ENCODE peak calls at places on chromosomes 11 and 22, in four cellular contexts. U, M, H and K are unnamed samples.

GRCh38 chr22:42299586-42300285 is 29.3 kb upstream of the TCF20 start:
- DNase-seq in U (peak; percentile 48), M (peak; percentile 84), H (no peak), K (no peak)

GRCh38 chr11:86608251-86608799 is 64.1 kb downstream of the ME3 start:
- DNase-seq in H (peak; percentile 73), U (peak; percentile 75), M (peak; percentile 82), K (peak; percentile 82)

GRCh38 chr11:61999141-61999975 is 31.9 kb upstream of the FTH1 start:
- DNase-seq in H (no peak), M (no peak), U (no peak), K (no peak)

GRCh38 chr11:74672956-74673895 is 58.0 kb downstream of the CHRDL2 start:
- DNase-seq in U (peak; percentile 59), M (no peak), H (peak; percentile 87), K (no peak)

GRCh38 chr11:45444796-45445195 is 158.7 kb upstream of the SYT13 start:
- DNase-seq in H (no peak), M (no peak), U (no peak), K (no peak)

GRCh38 chr11:7417328-7417727 is 68.0 kb upstream of the OLFML1 start:
- DNase-seq in U (no peak), H (no peak), M (peak; percentile 77), K (no peak)

GRCh38 chr11:20016526-20016925 is 143.7 kb downstream of the DBX1 start:
- DNase-seq in U (no peak), M (no peak), H (no peak), K (no peak)

GRCh38 chr11:27839226-27839913 is 139.1 kb upstream of the BDNF start:
- DNase-seq in M (peak; percentile 52), H (no peak), U (no peak), K (no peak)

GRCh38 chr11:71500601-71501021 is 26.5 kb upstream of the KRTAP5-7 start:
- DNase-seq in H (peak; percentile 67), U (no peak), M (no peak), K (no peak)

GRCh38 chr11:66701432-66702240 is 23.9 kb upstream of the RBM4B start:
- DNase-seq in M (no peak), H (no peak), U (no peak), K (no peak)

GRCh38 chr11:32713496-32713895 is 81.0 kb downstream of the CCDC73 start:
- DNase-seq in U (no peak), H (no peak), M (peak; percentile 38), K (no peak)

GRCh38 chr22:37940698-37941376 is 12.6 kb downstream of the C22orf23 start:
- DNase-seq in U (no peak), H (no peak), M (peak; percentile 30), K (no peak)

GRCh38 chr11:44727114-44727372 is 281 bp downstream of the TSPAN18 start:
- DNase-seq in H (no peak), U (no peak), M (no peak), K (no peak)

GRCh38 chr11:8531982-8532381 is 62.0 kb downstream of the STK33 start:
- DNase-seq in M (no peak), H (no peak), U (no peak), K (no peak)

GRCh38 chr11:10387209-10388083 is 67.6 kb upstream of the AMPD3 start:
- DNase-seq in H (peak; percentile 49), M (no peak), U (peak; percentile 46), K (peak; percentile 87)

GRCh38 chr11:102345923-102346322 is 1.1 kb upstream of the BIRC2 start:
- DNase-seq in H (peak; percentile 51), M (no peak), U (no peak), K (no peak)

GRCh38 chr22:35124674-35125219 is 58.8 kb downstream of the ISX start:
- DNase-seq in U (no peak), H (peak; percentile 42), M (no peak), K (no peak)

GRCh38 chr22:32123657-32124056 is 35.4 kb downstream of the C22orf42 start:
- DNase-seq in M (peak; percentile 81), H (no peak), U (no peak), K (no peak)

GRCh38 chr11:18581825-18582224 is 6.7 kb downstream of the UEVLD start:
- DNase-seq in M (no peak), H (no peak), U (no peak), K (no peak)

GRCh38 chr11:32210601-32211000 is 119.7 kb downstream of the RCN1 start:
- DNase-seq in H (no peak), M (no peak), U (no peak), K (no peak)

GRCh38 chr22:23509571-23510302 is 70.4 kb downstream of the IGLL1 start:
- DNase-seq in M (no peak), U (no peak), H (no peak), K (no peak)

GRCh38 chr11:120128392-120129172 is 9.3 kb downstream of the TRIM29 start:
- DNase-seq in M (no peak), H (no peak), U (peak; percentile 91), K (peak; percentile 94)

GRCh38 chr11:72673284-72673942 is 809 bp downstream of the PDE2A start:
- DNase-seq in M (peak; percentile 65), U (no peak), H (no peak), K (no peak)

GRCh38 chr11:27910186-27910941 is 197.6 kb downstream of the KIF18A start:
- DNase-seq in U (no peak), M (no peak), H (peak; percentile 48), K (no peak)

GRCh38 chr22:30408388-30409101 is 11.7 kb downstream of the SEC14L2 start:
- DNase-seq in M (no peak), H (peak; percentile 94), U (no peak), K (no peak)

DNA sequence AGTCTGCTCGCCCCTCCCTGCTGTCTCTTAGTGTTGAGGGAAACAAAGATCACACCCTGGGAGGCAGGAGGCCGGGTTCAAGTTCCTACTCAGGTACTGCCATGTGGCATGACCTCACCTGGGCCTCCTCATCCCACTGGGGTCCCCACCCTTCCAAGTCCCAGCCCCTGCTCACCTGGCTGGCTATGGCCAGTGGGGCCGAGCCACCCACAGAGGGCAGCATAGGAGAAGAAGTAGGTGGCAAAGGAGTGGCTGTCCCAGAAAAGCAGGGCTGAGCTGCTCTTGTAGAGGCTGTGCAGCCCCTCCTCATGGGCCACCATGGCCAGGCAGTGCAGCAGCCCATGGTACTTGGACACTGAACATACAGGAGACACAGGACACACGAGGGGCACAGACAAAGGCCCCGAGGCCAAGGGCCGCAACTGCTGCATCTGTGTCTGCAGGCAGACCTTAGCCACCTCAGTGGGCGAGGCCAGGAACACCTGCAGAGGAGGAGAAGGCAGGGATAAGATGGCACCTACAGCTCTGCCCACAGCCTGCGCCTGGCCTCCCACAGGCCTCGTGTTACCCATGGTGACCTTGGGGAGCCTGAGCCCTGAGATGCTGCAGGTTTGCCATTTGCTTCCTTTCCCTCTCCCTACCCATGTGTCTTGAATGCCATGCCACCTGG is 50.6 kb upstream of the MPEG1 start:
- DNase-seq in H (no peak), M (peak; percentile 68), U (peak; percentile 36), K (no peak)
- TF ChIP-seq CTCF in H (peak; percentile 73), M (peak; percentile 63), U (peak; percentile 41), K (no peak)

DNA sequence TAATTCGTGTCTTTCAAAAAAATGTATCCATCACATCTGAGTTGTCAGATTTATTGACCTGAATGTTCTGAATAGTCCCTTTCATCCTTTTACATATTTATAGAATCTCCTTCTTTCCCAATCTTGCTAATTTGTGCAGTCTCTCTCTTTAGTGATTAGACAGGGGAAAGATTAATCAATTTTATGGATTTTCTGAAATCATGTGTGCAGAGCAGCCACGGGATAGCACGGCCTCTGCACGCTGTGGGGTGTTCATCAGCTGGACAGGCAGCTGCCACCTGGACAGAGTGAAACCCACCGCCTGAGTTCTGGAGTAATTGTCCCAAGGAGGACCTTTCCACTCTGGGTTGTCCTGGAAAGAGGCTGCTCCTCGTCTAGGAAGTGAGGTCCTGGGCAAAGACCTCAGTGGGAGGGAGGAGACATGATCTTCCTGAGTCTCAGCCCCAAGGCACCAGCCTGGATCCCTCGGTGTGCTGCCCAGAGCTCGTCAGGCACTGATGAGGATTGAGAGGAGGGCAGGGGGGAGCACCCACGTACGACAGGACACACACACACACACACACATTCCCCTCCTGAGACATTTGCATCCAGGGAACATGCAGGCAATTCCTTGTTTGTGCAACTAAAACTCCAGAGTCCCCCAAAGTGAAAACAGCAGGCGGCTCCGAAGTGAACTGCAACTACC is 22.7 kb upstream of the KRTAP5-6 start:
- DNase-seq in M (no peak), H (no peak), U (no peak), K (no peak)
- H3K4me1 ChIP-seq in M (no peaks in the 10 kb centered on the region), H (no peaks in the 10 kb centered on the region), U (no peaks in the 10 kb centered on the region), K (no peaks in the 10 kb centered on the region)

GRCh38 chr11:65404638-65405339 is 17.8 kb upstream of the NEAT1 start:
- DNase-seq in H (no peak), M (no peak), U (no peak), K (no peak)

GRCh38 chr11:65404210-65404609 is 17.8 kb downstream of the FRMD8 start:
- DNase-seq in H (no peak), M (no peak), U (no peak), K (no peak)

GRCh38 chr11:65402790-65403189 is 16.4 kb downstream of the FRMD8 start:
- DNase-seq in H (no peak), U (no peak), M (no peak), K (no peak)

GRCh38 chr11:65401803-65402248 is 15.4 kb downstream of the FRMD8 start:
- DNase-seq in H (no peak), M (no peak), U (no peak), K (no peak)

DNA sequence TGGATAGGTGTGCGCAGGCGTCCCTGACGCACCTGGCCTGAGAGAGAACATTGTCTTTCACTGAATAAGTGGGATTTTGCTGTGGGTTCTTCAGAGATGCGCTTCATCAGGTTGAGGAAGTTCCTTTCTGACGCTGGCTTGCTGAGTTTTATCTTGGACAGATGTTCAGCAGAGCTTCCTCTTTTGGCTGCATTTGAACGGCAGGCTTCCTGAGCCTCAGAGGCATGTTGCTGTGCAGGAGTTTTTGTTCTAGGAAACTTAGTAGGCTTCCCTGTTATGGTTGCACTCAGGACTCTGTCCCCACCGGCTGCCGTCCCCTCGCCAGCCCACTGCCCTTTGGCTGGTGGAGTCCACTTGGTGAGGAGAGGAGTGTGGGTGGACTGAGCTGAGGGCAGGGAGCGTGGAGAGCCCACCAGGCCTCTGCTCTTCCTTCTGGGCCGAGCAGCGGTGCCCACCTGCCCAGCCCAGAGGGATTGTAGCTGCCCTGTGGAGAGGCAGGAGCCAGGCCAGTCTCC is 17.2 kb downstream of the FRMD8 start:
- DNase-seq in H (no peak), U (no peak), M (no peak), K (no peak)
- TF ChIP-seq CTCF in H (no peak), U (no peak), M (no peak), K (no peak)

GRCh38 chr22:17214416-17215043 is 4.7 kb downstream of the ADA2 start:
- DNase-seq in H (no peak), U (no peak), M (no peak), K (no peak)

GRCh38 chr22:17213976-17214375 is 5.3 kb downstream of the ADA2 start:
- DNase-seq in U (peak; percentile 69), M (peak; percentile 79), H (no peak), K (no peak)

GRCh38 chr22:17217179-17217578 is 2.1 kb downstream of the ADA2 start:
- DNase-seq in M (peak; percentile 86), U (no peak), H (no peak), K (no peak)

GRCh38 chr22:17222503-17222902 is 3.3 kb upstream of the ADA2 start:
- DNase-seq in H (no peak), U (no peak), M (no peak), K (no peak)

DNA sequence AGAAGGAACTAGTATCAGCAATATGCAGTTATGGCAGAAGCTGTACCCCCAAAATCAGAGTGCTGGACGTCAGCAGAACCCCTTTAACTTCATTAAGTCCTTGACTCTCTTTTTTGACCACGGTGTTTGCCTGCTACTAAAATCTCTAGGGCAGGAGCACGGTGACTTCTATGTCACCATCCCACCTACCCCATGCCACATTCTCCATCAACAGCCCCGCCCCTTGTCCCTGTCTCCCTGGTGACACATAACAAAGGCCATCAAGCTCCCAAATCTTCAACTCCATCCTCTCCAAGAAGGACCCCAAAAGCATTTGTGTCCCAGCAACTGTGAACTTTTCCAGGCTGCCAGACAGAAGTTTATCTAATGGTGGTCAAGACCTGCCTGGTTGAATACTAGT is 894 bp downstream of the ADA2 start:
- DNase-seq in M (no peak), H (no peak), U (no peak), K (no peak)
- H3K4me1 ChIP-seq in M (peaks cover 33% of the 10 kb centered on the region), H (no peaks in the 10 kb centered on the region), U (peaks cover 13% of the 10 kb centered on the region), K (no peaks in the 10 kb centered on the region)